ENCODE peak calls at places on chromosomes 6 and 20, in eight cellular contexts. K, G, T, J, H, P, F and U are unnamed samples.

GRCh38 chr6:4791174-4791573 is 15.0 kb downstream of the CDYL start:
- DNase-seq in K (no peak), G (no peak), T (no peak), J (no peak), H (no peak), P (no peak), F (no peak), U (no peak)

GRCh38 chr6:39188577-39188976 is 40.7 kb downstream of the KCNK5 start:
- DNase-seq in K (no peak), G (peak; percentile 19), T (no peak), J (no peak), H (no peak), P (no peak), F (no peak), U (no peak)

GRCh38 chr20:56845546-56846081 is 216.5 kb downstream of the TFAP2C start:
- DNase-seq in K (no peak), G (no peak), T (no peak), J (no peak), H (no peak), P (no peak), F (no peak), U (no peak)

GRCh38 chr6:151763938-151764680 is 43.4 kb upstream of the ESR1 start:
- DNase-seq in K (peak; percentile 53), G (peak; percentile 33), T (peak; percentile 94), J (peak; percentile 94), H (peak; percentile 81), P (peak; percentile 90), F (peak; percentile 85), U (peak; percentile 95)

GRCh38 chr6:36964908-36965307 is 10.4 kb downstream of the PI16 start:
- DNase-seq in K (no peak), G (no peak), T (no peak), J (no peak), H (no peak), P (no peak), F (peak; percentile 59), U (no peak)

GRCh38 chr20:1674361-1674760 is 16.8 kb upstream of the SIRPG start:
- DNase-seq in K (no peak), G (peak; percentile 90), T (no peak), J (peak; percentile 29), H (no peak), P (no peak), F (peak; percentile 85), U (no peak)

GRCh38 chr6:24536466-24536865 is 41.7 kb downstream of the ALDH5A1 start:
- DNase-seq in K (no peak), G (no peak), T (no peak), J (no peak), H (no peak), P (no peak), F (no peak), U (no peak)

GRCh38 chr6:31083742-31084354 is 28.5 kb downstream of the C6orf15 start:
- DNase-seq in K (peak; percentile 67), G (peak; percentile 65), T (peak; percentile 84), J (peak; percentile 40), H (peak; percentile 67), P (no peak), F (no peak), U (no peak)

GRCh38 chr20:40276291-40276690 is 412.7 kb downstream of the MAFB start:
- DNase-seq in K (no peak), G (no peak), T (no peak), J (no peak), H (no peak), P (no peak), F (no peak), U (no peak)

GRCh38 chr20:18973499-18974173 is 160.1 kb downstream of the SCP2D1 start:
- DNase-seq in K (no peak), G (no peak), T (no peak), J (no peak), H (no peak), P (peak; percentile 39), F (no peak), U (peak; percentile 74)

GRCh38 chr6:154245542-154245941 is 111.1 kb downstream of the IPCEF1 start:
- DNase-seq in K (no peak), G (peak; percentile 43), T (no peak), J (no peak), H (no peak), P (no peak), F (no peak), U (no peak)
- H3K27ac ChIP-seq in K (no peak overlapping the region), G (peak overlapping the region; percentile 91), T (no peak overlapping the region), J (no peak overlapping the region), H (no peak overlapping the region), P (no peak overlapping the region), F (peak overlapping the region; percentile 54), U (no peak overlapping the region)

GRCh38 chr6:2957696-2958330 is 13.6 kb downstream of the SERPINB6 start:
- DNase-seq in K (no peak), G (no peak), T (no peak), J (no peak), H (no peak), P (no peak), F (no peak), U (no peak)
- H3K27ac ChIP-seq in K (no peak overlapping the region), G (no peak overlapping the region), T (no peak overlapping the region), J (peak overlapping the region; percentile 57), H (no peak overlapping the region), P (peak overlapping the region; percentile 75), F (peak overlapping the region; percentile 64), U (peak overlapping the region; percentile 90)

GRCh38 chr20:35018578-35019371 is 63.1 kb downstream of the MYH7B start:
- DNase-seq in K (no peak), G (no peak), T (no peak), J (no peak), H (no peak), P (no peak), F (no peak), U (peak; percentile 54)

GRCh38 chr20:35023624-35024023 is 68.0 kb downstream of the MYH7B start:
- DNase-seq in K (no peak), G (no peak), T (no peak), J (no peak), H (no peak), P (no peak), F (no peak), U (no peak)

GRCh38 chr20:35020108-35021031 is 64.7 kb downstream of the MYH7B start:
- DNase-seq in K (no peak), G (no peak), T (no peak), J (no peak), H (no peak), P (no peak), F (no peak), U (peak; percentile 54)

GRCh38 chr20:35021831-35022230 is 66.2 kb downstream of the MYH7B start:
- DNase-seq in K (no peak), G (no peak), T (no peak), J (no peak), H (no peak), P (no peak), F (no peak), U (no peak)

GRCh38 chr20:35021063-35021462 is 65.4 kb downstream of the MYH7B start:
- DNase-seq in K (no peak), G (no peak), T (no peak), J (no peak), H (peak; percentile 10), P (no peak), F (no peak), U (no peak)
- H3K27ac ChIP-seq in K (no peak overlapping the region), G (no peak overlapping the region), T (no peak overlapping the region), J (peak overlapping the region; percentile 14), H (no peak overlapping the region), P (no peak overlapping the region), F (no peak overlapping the region), U (peak overlapping the region; percentile 17)

GRCh38 chr6:142800240-142800639 is 144.7 kb downstream of the HIVEP2 start:
- DNase-seq in K (no peak), G (no peak), T (no peak), J (no peak), H (peak; percentile 4), P (no peak), F (no peak), U (no peak)

GRCh38 chr6:142796571-142796970 is 148.4 kb downstream of the HIVEP2 start:
- DNase-seq in K (no peak), G (no peak), T (no peak), J (no peak), H (peak; percentile 33), P (no peak), F (no peak), U (no peak)

GRCh38 chr6:142796024-142796423 is 149.0 kb downstream of the HIVEP2 start:
- DNase-seq in K (no peak), G (peak; percentile 29), T (no peak), J (no peak), H (no peak), P (no peak), F (no peak), U (no peak)

GRCh38 chr6:142794424-142794823 is 150.6 kb downstream of the HIVEP2 start:
- DNase-seq in K (no peak), G (no peak), T (no peak), J (no peak), H (no peak), P (no peak), F (no peak), U (no peak)

GRCh38 chr6:142797159-142797558 is 147.8 kb downstream of the HIVEP2 start:
- DNase-seq in K (no peak), G (no peak), T (no peak), J (no peak), H (no peak), P (no peak), F (no peak), U (no peak)
- H3K27ac ChIP-seq in K (no peak overlapping the region), G (peak overlapping the region; percentile 30), T (no peak overlapping the region), J (no peak overlapping the region), H (no peak overlapping the region), P (no peak overlapping the region), F (no peak overlapping the region), U (no peak overlapping the region)

DNA sequence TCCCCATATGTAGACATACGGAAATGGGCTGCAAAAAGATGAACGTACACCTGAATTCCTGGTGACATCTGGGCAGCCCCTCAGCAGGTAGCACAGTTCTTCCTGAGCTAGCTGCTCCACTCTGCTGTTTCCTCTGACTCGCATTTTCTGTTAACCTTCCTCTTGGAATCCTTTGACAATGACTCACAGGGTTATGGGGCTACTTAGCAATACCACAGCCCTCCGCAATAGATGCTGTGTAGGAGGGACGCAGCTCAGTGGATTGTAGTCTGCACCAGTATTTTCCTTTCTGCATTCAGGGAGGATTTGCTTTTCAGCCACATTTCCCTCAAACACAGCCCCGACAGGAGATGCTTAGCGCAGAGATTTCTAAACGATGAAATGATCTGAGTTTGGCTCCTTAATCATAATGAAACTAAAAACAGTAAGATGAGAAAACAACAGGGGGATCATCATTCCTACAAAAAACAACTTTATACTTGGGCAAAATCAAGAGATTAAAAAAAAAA is 12.4 kb downstream of the BACH2 start:
- DNase-seq in K (peak; percentile 68), G (no peak), T (peak; percentile 76), J (no peak), H (peak; percentile 96), P (no peak), F (no peak), U (no peak)
- H3K27ac ChIP-seq in K (peak overlapping the region; percentile 21), G (peak overlapping the region; percentile 68), T (no peak overlapping the region), J (peak overlapping the region; percentile 48), H (peak overlapping the region; percentile 92), P (peak overlapping the region; percentile 61), F (peak overlapping the region; percentile 75), U (peak overlapping the region; percentile 70)

GRCh38 chr20:63223121-63223825 is 7.3 kb upstream of the YTHDF1 start:
- DNase-seq in K (peak; percentile 62), G (peak; percentile 46), T (peak; percentile 80), J (peak; percentile 47), H (no peak), P (no peak), F (no peak), U (no peak)
- H3K27ac ChIP-seq in K (peak overlapping the region; percentile 99), G (no peak overlapping the region), T (no peak overlapping the region), J (no peak overlapping the region), H (no peak overlapping the region), P (no peak overlapping the region), F (no peak overlapping the region), U (no peak overlapping the region)